ENCODE peak calls at places on chromosomes 2 and 18, in five cellular contexts. M is testis, C is endodermal cell, P is tibial nerve, I is esophagus squamous epithelium. K is an unnamed sample.
A peak's percentile ranks its signal among the peaks of the same experiment; 100 is the strongest.

GRCh38 chr2:231691251-231691772 is 17.0 kb upstream of the PTMA start:
- DNase-seq in C (peak; percentile 65), M (no peak), P (no peak), I (no peak), K (no peak)

GRCh38 chr2:1750935-1751767 is 6.8 kb upstream of the PXDN start:
- DNase-seq in P (peak; percentile 67), M (peak; percentile 70), C (peak; percentile 93), I (no peak), K (peak; percentile 73)

GRCh38 chr2:7037340-7038333 is 120.4 kb downstream of the RNF144A start:
- DNase-seq in C (peak; percentile 92), P (peak; percentile 74), I (no peak), M (peak; percentile 81), K (peak; percentile 63)

GRCh38 chr2:238039151-238039550 is 21.6 kb upstream of the SCLY start:
- DNase-seq in I (no peak), M (no peak), P (no peak), C (no peak), K (no peak)

GRCh38 chr18:41906528-41907256 is 48.3 kb upstream of the PIK3C3 start:
- DNase-seq in M (no peak), C (no peak), I (no peak), P (no peak), K (no peak)

GRCh38 chr2:183000846-183001245 is 37.4 kb downstream of the NCKAP1 start:
- DNase-seq in M (no peak), P (no peak), I (no peak), C (no peak), K (no peak)

GRCh38 chr2:45577426-45577825 is 33.6 kb downstream of the SRBD1 start:
- DNase-seq in P (no peak), I (no peak), M (no peak), C (no peak), K (no peak)

GRCh38 chr2:182767578-182767977 is 51.5 kb downstream of the DNAJC10 start:
- DNase-seq in C (peak; percentile 53), P (no peak), M (no peak), I (no peak), K (no peak)

GRCh38 chr18:46632401-46633089 is 24.5 kb downstream of the LOXHD1 start:
- DNase-seq in M (no peak), I (no peak), C (no peak), P (no peak), K (no peak)

GRCh38 chr18:51765712-51766360 is 568.4 kb upstream of the MEX3C start:
- DNase-seq in P (no peak), C (no peak), I (no peak), M (no peak), K (no peak)

GRCh38 chr2:213166109-213166508 is 14.7 kb upstream of the IKZF2 start:
- DNase-seq in C (no peak), I (no peak), P (no peak), M (no peak), K (no peak)

GRCh38 chr2:64626146-64626809 is 27.4 kb downstream of the SERTAD2 start:
- DNase-seq in P (no peak), C (no peak), M (no peak), I (no peak), K (no peak)

GRCh38 chr2:199471443-199472057 is 13.8 kb upstream of the SATB2 start:
- DNase-seq in M (peak; percentile 77), C (peak; percentile 97), P (peak; percentile 38), I (no peak), K (no peak)

GRCh38 chr2:183614797-183615429 is 490.7 kb downstream of the NUP35 start:
- DNase-seq in C (no peak), M (peak; percentile 82), P (no peak), I (no peak), K (no peak)

GRCh38 chr18:77203071-77203470 is 46.6 kb upstream of the GALR1 start:
- DNase-seq in I (no peak), M (no peak), C (peak; percentile 73), P (no peak), K (no peak)

GRCh38 chr18:75070235-75070624 is 138.7 kb downstream of the PTGR3 start:
- DNase-seq in C (peak; percentile 33), I (no peak), P (no peak), M (peak; percentile 4), K (no peak)

GRCh38 chr2:223001831-223002230 is 50.2 kb upstream of the KCNE4 start:
- DNase-seq in C (no peak), M (no peak), I (no peak), P (no peak), K (no peak)

DNA sequence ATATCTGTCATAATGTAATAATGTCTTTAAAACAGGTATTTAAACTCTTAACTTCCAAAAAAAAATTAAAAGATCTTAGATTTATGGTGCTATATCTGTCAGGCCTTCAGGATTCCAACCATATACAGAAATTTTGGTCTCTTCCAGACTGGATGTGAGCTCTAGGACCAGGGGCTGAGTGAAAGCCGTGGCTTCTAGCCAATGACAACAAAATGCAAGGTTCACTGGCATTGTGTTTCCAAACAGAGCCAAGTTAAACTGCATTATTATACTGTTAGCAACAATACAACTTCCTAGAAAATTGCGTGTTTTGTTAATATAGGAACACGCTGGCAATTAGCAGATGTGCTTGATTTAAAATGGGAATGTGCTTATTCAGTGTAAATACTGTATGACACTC is 809.8 kb upstream of the SOX11 start:
- DNase-seq in P (no peak), I (no peak), M (no peak), C (no peak), K (no peak)
- H3K9me3 ChIP-seq in P (no peaks in the 10 kb centered on the region), I (no peaks in the 10 kb centered on the region), M (no peaks in the 10 kb centered on the region), C (no peaks in the 10 kb centered on the region), K (peaks cover 4% of the 10 kb centered on the region)

GRCh38 chr2:173028141-173028540 is 47.5 kb upstream of the MAP3K20 start:
- DNase-seq in P (no peak), M (no peak), C (no peak), I (no peak), K (no peak)
- H3K27ac ChIP-seq in P (no peak overlapping the region), M (no peak overlapping the region), C (no peak overlapping the region), I (peak overlapping the region; percentile 49), K (peak overlapping the region; percentile 58)

GRCh38 chr18:4691836-4692235 is 236.7 kb upstream of the DLGAP1 start:
- DNase-seq in I (no peak), M (no peak), C (no peak), P (no peak), K (no peak)
- H3K9me3 ChIP-seq in I (no peaks in the 10 kb centered on the region), M (no peaks in the 10 kb centered on the region), C (peaks cover 17% of the 10 kb centered on the region), P (no peaks in the 10 kb centered on the region), K (peaks cover 9% of the 10 kb centered on the region)

GRCh38 chr2:10135296-10136089 is 13.0 kb downstream of the RRM2 start:
- DNase-seq in M (no peak), C (no peak), P (no peak), I (no peak), K (no peak)
- H3K27ac ChIP-seq in M (no peak overlapping the region), C (no peak overlapping the region), P (no peak overlapping the region), I (no peak overlapping the region), K (no peak overlapping the region)